ENCODE peak calls at places on chromosomes 16 and 17, in eight cellular contexts. One of them, this sample, is unnamed.

GRCh38 chr16:81669473-81670350 is 109.4 kb upstream of the PLCG2 start:
- DNase-seq in ovary: no peak
- DNase-seq in amniotic stem cell: no peak
- DNase-seq in islet precursor cell: no peak
- DNase-seq in tibial artery: no peak
- DNase-seq in nucleus accumbens: no peak
- DNase-seq in stomach: no peak
- DNase-seq in G401: no peak
- DNase-seq in this sample: no peak

GRCh38 chr16:5008311-5008731 is 25.4 kb downstream of the NAGPA start:
- DNase-seq in ovary: no peak
- DNase-seq in amniotic stem cell: no peak
- DNase-seq in islet precursor cell: no peak
- DNase-seq in tibial artery: no peak
- DNase-seq in nucleus accumbens: no peak
- DNase-seq in stomach: no peak
- DNase-seq in G401: no peak
- DNase-seq in this sample: no peak

GRCh38 chr16:49024016-49024415 is 257.6 kb downstream of the CBLN1 start:
- DNase-seq in ovary: no peak
- DNase-seq in amniotic stem cell: no peak
- DNase-seq in islet precursor cell: no peak
- DNase-seq in tibial artery: no peak
- DNase-seq in nucleus accumbens: no peak
- DNase-seq in stomach: no peak
- DNase-seq in G401: peak; percentile 49
- DNase-seq in this sample: no peak

GRCh38 chr17:64084940-64085649 is 44.8 kb downstream of the ERN1 start:
- DNase-seq in ovary: no peak
- DNase-seq in amniotic stem cell: no peak
- DNase-seq in islet precursor cell: no peak
- DNase-seq in tibial artery: no peak
- DNase-seq in nucleus accumbens: no peak
- DNase-seq in stomach: no peak
- DNase-seq in G401: peak; percentile 71
- DNase-seq in this sample: no peak

GRCh38 chr17:20010886-20011402 is 1.8 kb downstream of the SPECC1 start:
- DNase-seq in ovary: no peak
- DNase-seq in amniotic stem cell: no peak
- DNase-seq in islet precursor cell: no peak
- DNase-seq in tibial artery: no peak
- DNase-seq in nucleus accumbens: no peak
- DNase-seq in stomach: no peak
- DNase-seq in G401: peak; percentile 30
- DNase-seq in this sample: no peak

GRCh38 chr17:33674685-33675084 is 381.6 kb upstream of the ASIC2 start:
- DNase-seq in ovary: peak; percentile 35
- DNase-seq in amniotic stem cell: no peak
- DNase-seq in islet precursor cell: peak; percentile 88
- DNase-seq in tibial artery: peak; percentile 69
- DNase-seq in nucleus accumbens: peak; percentile 33
- DNase-seq in stomach: peak; percentile 51
- DNase-seq in G401: peak; percentile 82
- DNase-seq in this sample: peak; percentile 19

GRCh38 chr17:49549691-49550678 is 25.7 kb upstream of the NXPH3 start:
- DNase-seq in ovary: no peak
- DNase-seq in amniotic stem cell: no peak
- DNase-seq in islet precursor cell: peak; percentile 61
- DNase-seq in tibial artery: no peak
- DNase-seq in nucleus accumbens: no peak
- DNase-seq in stomach: no peak
- DNase-seq in G401: no peak
- DNase-seq in this sample: no peak

GRCh38 chr17:75778861-75779249 is 5.8 kb upstream of the UNK start:
- DNase-seq in ovary: no peak
- DNase-seq in amniotic stem cell: no peak
- DNase-seq in islet precursor cell: no peak
- DNase-seq in tibial artery: no peak
- DNase-seq in nucleus accumbens: no peak
- DNase-seq in stomach: peak; percentile 62
- DNase-seq in G401: no peak
- DNase-seq in this sample: no peak

GRCh38 chr16:51450913-51451312 is 299.8 kb upstream of the SALL1 start:
- DNase-seq in ovary: no peak
- DNase-seq in amniotic stem cell: no peak
- DNase-seq in islet precursor cell: no peak
- DNase-seq in tibial artery: no peak
- DNase-seq in nucleus accumbens: no peak
- DNase-seq in stomach: no peak
- DNase-seq in G401: no peak
- DNase-seq in this sample: no peak

GRCh38 chr16:8958344-8958808 is 5.3 kb downstream of the USP7 start:
- DNase-seq in ovary: no peak
- DNase-seq in amniotic stem cell: no peak
- DNase-seq in islet precursor cell: peak; percentile 88
- DNase-seq in tibial artery: no peak
- DNase-seq in nucleus accumbens: no peak
- DNase-seq in stomach: no peak
- DNase-seq in G401: no peak
- DNase-seq in this sample: no peak

GRCh38 chr17:980406-981291 is 1.1 kb upstream of the NXN start:
- DNase-seq in ovary: peak; percentile 80
- DNase-seq in amniotic stem cell: peak; percentile 92
- DNase-seq in islet precursor cell: peak; percentile 93
- DNase-seq in tibial artery: peak; percentile 91
- DNase-seq in nucleus accumbens: peak; percentile 55
- DNase-seq in stomach: peak; percentile 81
- DNase-seq in G401: peak; percentile 93
- DNase-seq in this sample: no peak

GRCh38 chr16:88299751-88300462 is 82.9 kb upstream of the ZNF469 start:
- DNase-seq in ovary: no peak
- DNase-seq in amniotic stem cell: no peak
- DNase-seq in islet precursor cell: no peak
- DNase-seq in tibial artery: no peak
- DNase-seq in nucleus accumbens: no peak
- DNase-seq in stomach: no peak
- DNase-seq in G401: no peak
- DNase-seq in this sample: no peak

GRCh38 chr16:11009027-11009755 is 64.8 kb downstream of the CLEC16A start:
- DNase-seq in ovary: no peak
- DNase-seq in amniotic stem cell: no peak
- DNase-seq in islet precursor cell: no peak
- DNase-seq in tibial artery: peak; percentile 11
- DNase-seq in nucleus accumbens: no peak
- DNase-seq in stomach: no peak
- DNase-seq in G401: no peak
- DNase-seq in this sample: no peak

GRCh38 chr17:72118588-72119279 is 2.1 kb upstream of the SOX9 start:
- DNase-seq in ovary: no peak
- DNase-seq in amniotic stem cell: no peak
- DNase-seq in islet precursor cell: peak; percentile 93
- DNase-seq in tibial artery: peak; percentile 78
- DNase-seq in nucleus accumbens: peak; percentile 62
- DNase-seq in stomach: peak; percentile 75
- DNase-seq in G401: peak; percentile 72
- DNase-seq in this sample: peak; percentile 59

GRCh38 chr16:53962041-53962440 is 258.1 kb downstream of the FTO start:
- DNase-seq in ovary: no peak
- DNase-seq in amniotic stem cell: no peak
- DNase-seq in islet precursor cell: no peak
- DNase-seq in tibial artery: no peak
- DNase-seq in nucleus accumbens: no peak
- DNase-seq in stomach: no peak
- DNase-seq in G401: no peak
- DNase-seq in this sample: no peak

GRCh38 chr16:78022347-78022746 is at the start of gene CLEC3A:
- DNase-seq in ovary: no peak
- DNase-seq in amniotic stem cell: no peak
- DNase-seq in islet precursor cell: peak; percentile 74
- DNase-seq in tibial artery: no peak
- DNase-seq in nucleus accumbens: no peak
- DNase-seq in stomach: no peak
- DNase-seq in G401: no peak
- DNase-seq in this sample: no peak

GRCh38 chr16:68228652-68229051 is 7.3 kb downstream of the ESRP2 start:
- DNase-seq in ovary: no peak
- DNase-seq in amniotic stem cell: no peak
- DNase-seq in islet precursor cell: no peak
- DNase-seq in tibial artery: no peak
- DNase-seq in nucleus accumbens: no peak
- DNase-seq in stomach: peak; percentile 11
- DNase-seq in G401: no peak
- DNase-seq in this sample: no peak

GRCh38 chr16:4663756-4664465 is 29.5 kb upstream of the NUDT16L1 start:
- DNase-seq in ovary: no peak
- DNase-seq in amniotic stem cell: no peak
- DNase-seq in islet precursor cell: no peak
- DNase-seq in tibial artery: peak; percentile 83
- DNase-seq in nucleus accumbens: peak; percentile 38
- DNase-seq in stomach: peak; percentile 45
- DNase-seq in G401: no peak
- DNase-seq in this sample: no peak

GRCh38 chr17:80423536-80424225 is 8.7 kb downstream of the ENDOV start:
- DNase-seq in ovary: no peak
- DNase-seq in amniotic stem cell: no peak
- DNase-seq in islet precursor cell: no peak
- DNase-seq in tibial artery: no peak
- DNase-seq in nucleus accumbens: no peak
- DNase-seq in stomach: no peak
- DNase-seq in G401: no peak
- DNase-seq in this sample: no peak

GRCh38 chr16:64468515-64469090 is 653.3 kb downstream of the CDH11 start:
- DNase-seq in ovary: no peak
- DNase-seq in amniotic stem cell: no peak
- DNase-seq in islet precursor cell: no peak
- DNase-seq in tibial artery: no peak
- DNase-seq in nucleus accumbens: no peak
- DNase-seq in stomach: no peak
- DNase-seq in G401: no peak
- DNase-seq in this sample: no peak

GRCh38 chr17:49910094-49910857 is 58.7 kb upstream of the DLX4 start:
- DNase-seq in ovary: no peak
- DNase-seq in amniotic stem cell: no peak
- DNase-seq in islet precursor cell: peak; percentile 94
- DNase-seq in tibial artery: no peak
- DNase-seq in nucleus accumbens: no peak
- DNase-seq in stomach: peak; percentile 59
- DNase-seq in G401: no peak
- DNase-seq in this sample: no peak

GRCh38 chr17:21119247-21119944 is 7.4 kb upstream of the DHRS7B start:
- DNase-seq in ovary: peak; percentile 65
- DNase-seq in amniotic stem cell: peak; percentile 12
- DNase-seq in islet precursor cell: peak; percentile 81
- DNase-seq in tibial artery: peak; percentile 78
- DNase-seq in nucleus accumbens: no peak
- DNase-seq in stomach: peak; percentile 80
- DNase-seq in G401: peak; percentile 89
- DNase-seq in this sample: peak; percentile 39

This sample was measured in HFF-Myc.